ENCODE peak calls at places on chromosomes 4 and X, in eight cellular contexts. E is breast epithelium, N is Peyer's patch, Q is sigmoid colon, X is transverse colon, W is ovary, L is H1, I is uterus. Y is an unnamed sample.

GRCh38 chrX:149903889-149904748 is 23.1 kb downstream of the MAGEA8 start:
- DNase-seq in E (no peak), N (no peak), Q (no peak), X (no peak), W (no peak), L (no peak), I (no peak), Y (peak; percentile 13)

GRCh38 chrX:47687249-47687648 is 28.3 kb upstream of the UXT start:
- DNase-seq in E (no peak), N (no peak), Q (no peak), X (no peak), W (no peak), L (no peak), I (no peak), Y (no peak)

GRCh38 chr4:158913766-158914165 is 144.9 kb downstream of the FNIP2 start:
- DNase-seq in E (no peak), N (no peak), Q (no peak), X (no peak), W (no peak), L (no peak), I (no peak), Y (no peak)

GRCh38 chr4:140969296-140969695 is 164.0 kb downstream of the RNF150 start:
- DNase-seq in E (no peak), N (no peak), Q (no peak), X (no peak), W (no peak), L (no peak), I (no peak), Y (no peak)

GRCh38 chrX:78321809-78322208 is 5.6 kb downstream of the CYSLTR1 start:
- DNase-seq in E (no peak), N (peak; percentile 85), Q (no peak), X (peak; percentile 53), W (no peak), L (no peak), I (no peak), Y (no peak)

GRCh38 chr4:15344041-15344440 is 83.8 kb upstream of the C1QTNF7 start:
- DNase-seq in E (no peak), N (no peak), Q (no peak), X (no peak), W (no peak), L (no peak), I (no peak), Y (no peak)

GRCh38 chrX:108447303-108447702 is 7.7 kb downstream of the COL4A5 start:
- DNase-seq in E (no peak), N (no peak), Q (no peak), X (no peak), W (no peak), L (no peak), I (no peak), Y (no peak)

GRCh38 chr4:6282247-6282646 is 12.6 kb downstream of the WFS1 start:
- DNase-seq in E (no peak), N (no peak), Q (no peak), X (no peak), W (peak; percentile 55), L (no peak), I (no peak), Y (no peak)

GRCh38 chr4:105495667-105496066 is 21.8 kb upstream of the PPA2 start:
- DNase-seq in E (no peak), N (no peak), Q (no peak), X (no peak), W (no peak), L (no peak), I (no peak), Y (no peak)

GRCh38 chrX:50471390-50471789 is 765 bp upstream of the DGKK start:
- DNase-seq in E (no peak), N (no peak), Q (no peak), X (no peak), W (no peak), L (no peak), I (no peak), Y (no peak)

GRCh38 chr4:155339588-155339987 is 37.2 kb downstream of the MAP9 start:
- DNase-seq in E (no peak), N (no peak), Q (no peak), X (no peak), W (no peak), L (no peak), I (no peak), Y (no peak)

GRCh38 chr4:113435893-113436292 is 325.6 kb downstream of the CAMK2D start:
- DNase-seq in E (no peak), N (no peak), Q (peak; percentile 85), X (no peak), W (peak; percentile 34), L (no peak), I (peak; percentile 59), Y (no peak)

GRCh38 chrX:33855251-33855650 is 276.9 kb downstream of the FAM47A start:
- DNase-seq in E (no peak), N (no peak), Q (no peak), X (no peak), W (no peak), L (no peak), I (no peak), Y (no peak)

GRCh38 chr4:42397256-42397634 is at the start of gene SHISA3:
- DNase-seq in E (no peak), N (peak; percentile 52), Q (no peak), X (peak; percentile 9), W (no peak), L (peak; percentile 75), I (no peak), Y (no peak)

GRCh38 chrX:49001521-49002090 is 458 bp downstream of the GRIPAP1 start:
- DNase-seq in E (no peak), N (peak; percentile 53), Q (no peak), X (peak; percentile 22), W (no peak), L (peak; percentile 51), I (peak; percentile 16), Y (peak; percentile 12)

GRCh38 chr4:42965326-42965725 is 72.8 kb downstream of the GRXCR1 start:
- DNase-seq in E (no peak), N (no peak), Q (no peak), X (no peak), W (no peak), L (no peak), I (no peak), Y (no peak)

GRCh38 chr4:139171878-139172691 is 4.9 kb downstream of the ELF2 start:
- DNase-seq in E (no peak), N (no peak), Q (no peak), X (no peak), W (no peak), L (no peak), I (no peak), Y (no peak)

GRCh38 chr4:20422398-20422797 is 170.7 kb downstream of the SLIT2 start:
- DNase-seq in E (no peak), N (peak; percentile 76), Q (peak; percentile 67), X (peak; percentile 60), W (no peak), L (peak; percentile 67), I (peak; percentile 21), Y (no peak)

GRCh38 chr4:974668-975067 is 1.3 kb upstream of the DGKQ start:
- DNase-seq in E (no peak), N (peak; percentile 46), Q (no peak), X (no peak), W (no peak), L (no peak), I (no peak), Y (no peak)

GRCh38 chr4:5980436-5981155 is 37.6 kb downstream of the C4orf50 start:
- DNase-seq in E (no peak), N (no peak), Q (no peak), X (no peak), W (no peak), L (no peak), I (no peak), Y (no peak)

GRCh38 chrX:17805120-17805519 is 56.0 kb downstream of the RAI2 start:
- DNase-seq in E (no peak), N (no peak), Q (no peak), X (no peak), W (no peak), L (peak; percentile 37), I (no peak), Y (no peak)

GRCh38 chr4:169611991-169612868 is at the start of gene NEK1:
- DNase-seq in E (peak; percentile 79), N (peak; percentile 93), Q (peak; percentile 95), X (peak; percentile 90), W (peak; percentile 91), L (peak; percentile 88), I (peak; percentile 85), Y (peak; percentile 62)
- TF ChIP-seq POLR2A in E (peak; percentile 79), N (peak; percentile 74), Q (peak; percentile 91), X (peak; percentile 89), W (peak; percentile 94), L (peak; percentile 69), I (peak; percentile 79), Y (peak; percentile 92)

GRCh38 chr4:4859010-4859798 is at the start of gene MSX1:
- DNase-seq in E (peak; percentile 77), N (peak; percentile 79), Q (peak; percentile 90), X (peak; percentile 76), W (peak; percentile 84), L (peak; percentile 92), I (peak; percentile 92), Y (no peak)
- H3K4me1 ChIP-seq in E (no peaks in the 10 kb centered on the region), N (no peaks in the 10 kb centered on the region), Q (peaks cover 52% of the 10 kb centered on the region), X (peaks cover 15% of the 10 kb centered on the region), W (peaks cover 4% of the 10 kb centered on the region), L (peaks cover 24% of the 10 kb centered on the region), I (peaks cover 3% of the 10 kb centered on the region), Y (no peaks in the 10 kb centered on the region)

DNA sequence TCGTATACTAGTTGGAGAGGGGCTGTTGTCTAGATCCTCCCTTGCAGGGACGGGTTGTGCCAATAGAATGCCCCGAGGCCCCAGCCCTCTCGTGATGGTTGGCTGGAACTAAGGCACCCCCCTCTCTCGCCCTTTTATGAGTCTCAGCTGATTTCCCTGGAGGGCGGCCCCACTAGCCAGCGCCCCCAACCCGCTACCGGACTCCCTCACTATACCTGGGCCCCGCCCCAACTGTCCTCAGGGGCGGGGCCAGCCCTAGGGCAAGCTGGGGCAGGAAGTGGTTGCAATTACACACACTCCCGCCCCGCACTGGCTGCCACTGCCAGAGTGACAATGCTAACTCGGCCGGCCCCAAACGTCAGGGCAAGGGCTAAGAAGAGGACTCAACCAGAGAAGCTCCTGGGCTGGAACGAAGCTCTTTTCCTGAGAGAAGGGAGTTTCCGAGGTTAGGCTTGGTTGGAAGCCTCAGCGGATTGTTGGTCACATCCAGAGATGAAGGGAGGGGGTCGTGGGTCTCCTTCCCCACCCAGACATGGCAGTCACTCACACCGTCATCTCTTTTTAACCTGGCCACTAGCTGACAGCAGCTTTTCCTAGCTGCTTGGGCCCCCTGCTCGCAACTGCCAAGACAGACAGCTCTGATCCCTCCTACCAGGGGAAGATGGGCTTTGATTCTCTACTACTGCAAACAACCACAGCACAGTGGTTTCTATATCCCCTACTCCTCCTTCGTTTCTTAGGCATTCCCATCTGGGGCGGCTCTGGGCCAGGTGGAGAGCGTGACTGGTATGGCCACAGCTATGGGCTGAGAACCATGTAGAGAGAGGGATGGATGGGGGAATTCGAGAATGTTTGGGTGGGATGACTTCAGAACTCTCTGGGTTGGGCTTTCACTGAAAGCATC is 21.0 kb upstream of the BCORL1 start:
- DNase-seq in E (peak; percentile 70), N (peak; percentile 92), Q (peak; percentile 64), X (peak; percentile 85), W (no peak), L (peak; percentile 72), I (no peak), Y (peak; percentile 17)
- TF ChIP-seq POLR2A in E (no peak), N (peak; percentile 46), Q (no peak), X (peak; percentile 65), W (no peak), L (no peak), I (no peak), Y (peak; percentile 78)

DNA sequence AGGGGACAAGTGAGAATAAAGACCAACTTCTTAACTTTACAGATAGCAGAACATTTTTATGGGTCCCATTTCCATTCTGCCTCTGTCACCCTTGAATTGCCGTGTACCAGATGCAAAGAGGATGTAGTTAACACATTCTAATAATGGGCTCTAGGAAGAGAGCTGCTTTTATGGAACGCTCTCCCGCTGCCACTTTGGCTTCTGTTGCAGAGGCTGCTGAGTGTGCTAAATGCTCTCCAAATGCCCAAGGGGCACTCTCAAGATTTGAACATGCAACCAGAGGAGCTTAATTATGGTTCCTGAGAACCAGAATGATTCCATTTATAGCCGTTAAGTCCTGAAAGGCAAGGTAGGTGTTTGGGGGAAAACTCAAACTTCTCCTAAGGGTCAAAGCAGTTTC is 28.1 kb upstream of the GPC3 start:
- DNase-seq in E (no peak), N (no peak), Q (no peak), X (no peak), W (no peak), L (no peak), I (no peak), Y (no peak)
- H3K4me1 ChIP-seq in E (no peaks in the 10 kb centered on the region), N (no peaks in the 10 kb centered on the region), Q (no peaks in the 10 kb centered on the region), X (no peaks in the 10 kb centered on the region), W (no peaks in the 10 kb centered on the region), L (no peaks in the 10 kb centered on the region), I (no peaks in the 10 kb centered on the region), Y (no peaks in the 10 kb centered on the region)

Y was measured in GM12878.